ENCODE peak calls at places on chromosome 13, in four cellular contexts. I is pancreas, X is kidney, B is aorta. A is an unnamed sample.

GRCh38 chr13:30792257-30793000 is 57.1 kb downstream of the ALOX5AP start:
- DNase-seq in I (peak; percentile 75), B (peak; percentile 89), X (peak; percentile 94), A (peak; percentile 77)

GRCh38 chr13:111626371-111627305 is 306.2 kb downstream of the TEX29 start:
- DNase-seq in B (no peak), X (no peak), I (no peak), A (peak; percentile 61)

GRCh38 chr13:39197645-39198007 is 159.4 kb downstream of the NHLRC3 start:
- DNase-seq in I (no peak), X (no peak), B (no peak), A (no peak)

GRCh38 chr13:78160793-78161192 is 242.2 kb upstream of the EDNRB start:
- DNase-seq in I (no peak), X (no peak), B (no peak), A (no peak)

GRCh38 chr13:109154546-109154945 is 525.1 kb downstream of the MYO16 start:
- DNase-seq in B (no peak), X (no peak), I (no peak), A (no peak)

GRCh38 chr13:50303963-50304721 is 288.9 kb downstream of the KCNRG start:
- DNase-seq in I (no peak), X (no peak), B (no peak), A (no peak)

GRCh38 chr13:35854286-35854685 is 276.9 kb downstream of the DCLK1 start:
- DNase-seq in B (no peak), X (no peak), I (no peak), A (no peak)

GRCh38 chr13:110012102-110012739 is 225.8 kb upstream of the IRS2 start:
- DNase-seq in I (no peak), B (no peak), X (no peak), A (no peak)

GRCh38 chr13:93307166-93307565 is 80.6 kb downstream of the GPC6 start:
- DNase-seq in X (no peak), B (no peak), I (no peak), A (no peak)

GRCh38 chr13:29688193-29688592 is 92.7 kb upstream of the SLC7A1 start:
- DNase-seq in I (no peak), B (no peak), X (no peak), A (no peak)

GRCh38 chr13:99289674-99290337 is 17.4 kb downstream of the GPR183 start:
- DNase-seq in I (no peak), B (no peak), X (no peak), A (no peak)

GRCh38 chr13:101838305-101838835 is 385.9 kb downstream of the ITGBL1 start:
- DNase-seq in B (no peak), X (no peak), I (no peak), A (no peak)

GRCh38 chr13:94309997-94310842 is 169.3 kb downstream of the DCT start:
- DNase-seq in B (no peak), I (no peak), X (no peak), A (no peak)

GRCh38 chr13:21015284-21015683 is 46.1 kb downstream of the LATS2 start:
- DNase-seq in B (no peak), I (no peak), X (no peak), A (no peak)

GRCh38 chr13:21012841-21013681 is 48.3 kb downstream of the LATS2 start:
- DNase-seq in I (peak; percentile 36), X (no peak), B (no peak), A (no peak)

GRCh38 chr13:21013682-21014038 is 47.7 kb downstream of the LATS2 start:
- DNase-seq in I (no peak), X (no peak), B (no peak), A (no peak)

GRCh38 chr13:21014139-21014665 is 47.2 kb downstream of the LATS2 start:
- DNase-seq in B (no peak), X (no peak), I (no peak), A (no peak)

DNA sequence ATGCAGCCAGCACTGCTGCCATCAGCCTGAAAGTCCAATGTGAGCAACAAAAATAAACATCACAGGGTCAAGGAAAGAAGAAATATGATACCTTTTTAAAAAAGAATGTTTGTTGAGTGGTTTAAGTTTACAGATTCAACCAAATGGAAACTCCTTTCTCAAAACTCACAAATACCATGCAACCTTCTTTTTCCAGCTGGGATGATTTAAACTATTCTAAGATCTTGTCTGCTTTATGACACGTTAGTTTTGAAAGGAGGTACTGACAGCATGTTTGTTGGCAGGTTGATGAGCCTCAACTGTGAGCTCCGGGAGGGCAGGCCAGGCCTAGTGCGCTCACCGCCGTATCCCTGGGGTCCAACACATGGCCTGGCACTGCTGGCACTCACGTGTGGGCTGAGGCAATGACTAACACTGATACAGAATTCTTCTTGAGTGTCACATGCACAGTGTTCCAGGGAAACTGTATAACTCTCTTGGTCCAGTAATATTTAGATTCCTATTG is 46.7 kb downstream of the LATS2 start:
- DNase-seq in B (peak; percentile 74), I (no peak), X (peak; percentile 79), A (peak; percentile 66)
- H3K4me1 ChIP-seq in B (peaks cover 9% of the 10 kb centered on the region), I (peaks cover 26% of the 10 kb centered on the region), X (peaks cover 60% of the 10 kb centered on the region), A (peaks cover 93% of the 10 kb centered on the region)

DNA sequence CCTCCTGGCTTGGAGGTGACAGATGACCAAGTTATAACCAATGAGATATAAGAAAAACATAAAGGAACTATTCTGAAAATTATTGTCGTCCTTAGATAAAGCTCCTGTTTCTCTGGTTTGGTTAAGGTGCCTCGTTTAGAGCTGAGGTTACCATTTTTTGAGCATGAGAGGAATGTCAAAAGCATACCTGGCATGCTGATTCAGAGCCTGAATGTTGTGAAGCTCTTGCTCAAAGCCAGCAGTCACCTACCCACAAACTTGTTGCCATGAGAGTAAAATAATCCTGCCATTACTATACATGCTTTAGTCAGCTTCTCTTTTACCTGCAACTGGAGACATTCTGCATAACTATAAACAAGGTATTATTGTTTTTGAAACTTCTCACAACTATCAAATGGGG is 1116.2 kb downstream of the DIAPH3 start:
- DNase-seq in I (no peak), B (no peak), X (no peak), A (no peak)
- H3K4me1 ChIP-seq in I (no peaks in the 10 kb centered on the region), B (no peaks in the 10 kb centered on the region), X (no peaks in the 10 kb centered on the region), A (no peaks in the 10 kb centered on the region)

GRCh38 chr13:73225983-73226382 is 167.2 kb downstream of the KLF5 start:
- DNase-seq in I (no peak), X (no peak), B (no peak), A (no peak)
- H3K4me1 ChIP-seq in I (no peaks in the 10 kb centered on the region), X (no peaks in the 10 kb centered on the region), B (no peaks in the 10 kb centered on the region), A (no peaks in the 10 kb centered on the region)

GRCh38 chr13:51829236-51829899 is 15.6 kb downstream of the TMEM272 start:
- DNase-seq in B (no peak), X (no peak), I (no peak), A (no peak)

GRCh38 chr13:51834581-51835158 is 10.3 kb downstream of the TMEM272 start:
- DNase-seq in B (no peak), I (no peak), X (no peak), A (no peak)

GRCh38 chr13:51832471-51833152 is 12.4 kb downstream of the TMEM272 start:
- DNase-seq in B (no peak), I (no peak), X (no peak), A (no peak)

GRCh38 chr13:51833980-51834379 is 11.0 kb downstream of the TMEM272 start:
- DNase-seq in I (no peak), X (no peak), B (no peak), A (no peak)

DNA sequence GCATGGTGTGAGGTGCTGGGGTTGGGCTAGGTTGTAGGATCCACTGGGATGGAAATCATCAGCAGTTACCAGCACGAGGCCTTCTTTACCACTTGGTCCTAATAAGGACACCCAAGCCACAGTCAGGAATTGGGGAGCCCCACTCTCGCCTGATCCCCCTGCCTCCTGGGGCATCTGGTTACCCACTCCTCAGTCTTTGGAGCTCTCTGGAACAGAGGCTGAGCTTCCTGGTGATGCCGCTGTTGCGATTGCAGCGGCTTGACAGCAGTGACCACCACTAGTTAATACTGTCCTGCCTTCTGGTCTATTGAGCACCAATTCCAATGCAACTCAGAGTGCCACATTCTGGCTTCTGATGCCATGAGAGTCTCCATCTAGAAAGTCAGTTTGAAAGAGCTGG is 13.5 kb downstream of the TMEM272 start:
- DNase-seq in B (no peak), I (no peak), X (no peak), A (no peak)
- H3K4me1 ChIP-seq in B (no peaks in the 10 kb centered on the region), I (no peaks in the 10 kb centered on the region), X (no peaks in the 10 kb centered on the region), A (peaks cover 30% of the 10 kb centered on the region)

A was measured in left ventricle myocardium inferior.